ENCODE peak calls at places on chromosomes 13 and 19, in eight cellular contexts. W is body of pancreas, Y is cardiac fibroblast, T is cardiac muscle cell, K is GM06990, N is OCI-LY7, O is adrenal gland, G is lower lobe of right lung. A is an unnamed sample.

GRCh38 chr13:45989607-45990006 is 62.9 kb downstream of the ZC3H13 start:
- DNase-seq in G (no peak), N (no peak), W (no peak), O (no peak), Y (peak; percentile 74), K (no peak), T (peak; percentile 73), A (no peak)

GRCh38 chr13:43546260-43546659 is 240.5 kb downstream of the ENOX1 start:
- DNase-seq in N (no peak), Y (peak; percentile 66), T (peak; percentile 59), O (peak; percentile 16), K (no peak), W (no peak), G (no peak), A (peak; percentile 72)

GRCh38 chr13:98507060-98507797 is 69.7 kb downstream of the STK24 start:
- DNase-seq in G (peak; percentile 73), K (no peak), Y (peak; percentile 79), T (peak; percentile 77), O (peak; percentile 39), W (peak; percentile 76), N (no peak), A (peak; percentile 80)

GRCh38 chr19:6556480-6556879 is 25.7 kb downstream of the TNFSF9 start:
- DNase-seq in G (no peak), N (no peak), O (no peak), T (peak; percentile 64), K (peak; percentile 56), W (no peak), Y (peak; percentile 42), A (no peak)

GRCh38 chr19:35790981-35791813 is 15.8 kb downstream of the ARHGAP33 start:
- DNase-seq in Y (no peak), K (no peak), O (no peak), G (no peak), N (peak; percentile 56), W (peak; percentile 76), T (no peak), A (no peak)

GRCh38 chr19:46442808-46443450 is 14.2 kb upstream of the PNMA8C start:
- DNase-seq in K (no peak), N (no peak), Y (peak; percentile 81), T (peak; percentile 85), G (no peak), O (peak; percentile 77), W (peak; percentile 52), A (no peak)

GRCh38 chr13:99258210-99258860 is at the start of gene GPR18:
- DNase-seq in K (no peak), W (no peak), N (peak; percentile 66), O (no peak), T (no peak), Y (no peak), G (no peak), A (no peak)

GRCh38 chr13:97436845-97437244 is 2.9 kb downstream of the RAP2A start:
- DNase-seq in W (no peak), Y (no peak), T (no peak), N (no peak), G (no peak), O (no peak), K (no peak), A (no peak)

GRCh38 chr13:74681891-74682290 is 547.7 kb upstream of the KLF12 start:
- DNase-seq in N (no peak), T (no peak), O (no peak), Y (no peak), K (no peak), W (no peak), G (no peak), A (no peak)

GRCh38 chr13:108154421-108154858 is 60.9 kb downstream of the LIG4 start:
- DNase-seq in T (peak; percentile 1), K (no peak), N (no peak), O (no peak), Y (no peak), G (no peak), W (peak; percentile 71), A (no peak)

GRCh38 chr19:2083174-2083854 is 12.8 kb downstream of the MOB3A start:
- DNase-seq in N (peak; percentile 84), G (no peak), K (peak; percentile 69), O (no peak), W (no peak), T (no peak), Y (no peak), A (peak; percentile 70)

GRCh38 chr19:2080336-2080988 is 15.7 kb downstream of the MOB3A start:
- DNase-seq in T (no peak), Y (no peak), N (no peak), K (no peak), G (no peak), O (no peak), W (no peak), A (no peak)

GRCh38 chr19:2079865-2080301 is 16.2 kb downstream of the MOB3A start:
- DNase-seq in N (no peak), O (no peak), Y (no peak), T (no peak), G (no peak), K (no peak), W (no peak), A (no peak)

GRCh38 chr19:2079076-2079864 is 16.9 kb downstream of the MOB3A start:
- DNase-seq in T (no peak), G (no peak), K (no peak), N (no peak), Y (no peak), O (no peak), W (no peak), A (no peak)

DNA sequence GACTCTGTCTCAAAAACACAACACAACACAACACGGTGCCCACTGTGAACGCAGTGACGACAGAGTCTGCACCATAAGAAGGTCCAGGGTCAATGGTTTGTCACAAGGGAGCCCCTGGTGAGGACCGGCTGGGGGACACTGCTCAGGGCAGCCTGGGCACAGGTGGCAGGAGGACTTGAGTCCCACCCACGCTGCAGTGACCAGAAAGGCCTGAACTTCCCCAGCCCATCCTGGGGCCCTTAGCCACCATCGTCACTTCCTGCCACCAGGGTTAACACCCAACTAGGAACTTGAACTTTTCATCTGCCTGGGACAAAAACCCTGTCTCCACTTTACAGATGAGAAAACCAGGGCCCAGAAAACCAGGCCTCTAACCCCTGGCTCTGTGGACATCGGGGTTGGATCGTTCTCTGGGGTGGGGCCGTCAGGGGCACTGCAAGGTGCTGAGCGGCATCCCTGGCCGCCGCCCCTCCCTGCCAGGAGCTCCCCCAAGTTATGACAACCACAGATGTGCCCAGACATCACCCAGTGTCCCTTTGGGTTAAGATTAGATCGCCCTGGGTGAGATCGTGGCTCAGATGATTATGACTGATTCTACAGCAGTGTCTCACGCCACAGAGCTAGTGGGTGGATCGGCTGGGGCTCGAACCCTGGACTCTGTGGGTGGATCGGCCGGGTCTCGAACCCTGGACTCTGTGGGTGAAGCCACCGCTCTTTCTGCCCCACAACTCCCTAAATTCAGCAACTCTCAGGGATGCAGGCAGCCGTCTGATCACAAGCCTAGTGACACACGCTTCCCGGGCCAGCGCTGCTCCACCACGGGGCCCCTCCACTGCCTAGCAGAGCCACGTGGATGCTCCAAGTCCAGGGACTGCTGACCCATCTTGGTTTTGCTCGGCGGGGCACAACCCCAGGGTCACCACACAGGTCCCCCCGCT is 14.0 kb downstream of the MOB3A start:
- DNase-seq in G (peak; percentile 85), K (peak; percentile 57), T (no peak), N (peak; percentile 64), Y (no peak), O (no peak), W (peak; percentile 56), A (no peak)
- H3K4me3 ChIP-seq in G (peak overlapping the region; percentile 52), K (peak overlapping the region; percentile 94), T (no peak overlapping the region), N (peak overlapping the region; percentile 85), Y (no peak overlapping the region), O (no peak overlapping the region), W (no peak overlapping the region), A (no peak overlapping the region)

GRCh38 chr13:100439247-100439955 is 149.2 kb downstream of the GGACT start:
- DNase-seq in W (no peak), G (no peak), O (no peak), Y (no peak), N (no peak), T (no peak), K (no peak), A (no peak)
- H3K4me3 ChIP-seq in W (no peak overlapping the region), G (no peak overlapping the region), O (no peak overlapping the region), Y (no peak overlapping the region), N (no peak overlapping the region), T (no peak overlapping the region), K (no peak overlapping the region), A (no peak overlapping the region)

GRCh38 chr19:10764340-10764894 is 46.5 kb downstream of the DNM2 start:
- DNase-seq in O (peak; percentile 52), N (no peak), Y (no peak), K (no peak), W (peak; percentile 59), T (no peak), G (no peak), A (peak; percentile 49)

GRCh38 chr19:10762656-10763055 is 44.8 kb downstream of the DNM2 start:
- DNase-seq in K (no peak), W (no peak), N (no peak), G (no peak), T (no peak), O (no peak), Y (no peak), A (peak; percentile 53)

GRCh38 chr19:10761443-10762242 is 43.8 kb downstream of the DNM2 start:
- DNase-seq in Y (no peak), G (no peak), T (no peak), O (no peak), W (no peak), K (no peak), N (no peak), A (peak; percentile 76)

GRCh38 chr19:10763828-10764339 is 46.0 kb downstream of the DNM2 start:
- DNase-seq in Y (no peak), T (no peak), G (no peak), N (no peak), O (no peak), K (no peak), W (no peak), A (peak; percentile 50)

GRCh38 chr19:10763399-10763798 is 45.5 kb downstream of the DNM2 start:
- DNase-seq in N (no peak), Y (no peak), W (no peak), T (no peak), O (no peak), K (no peak), G (no peak), A (no peak)
- H3K4me3 ChIP-seq in N (no peak overlapping the region), Y (no peak overlapping the region), W (no peak overlapping the region), T (no peak overlapping the region), O (no peak overlapping the region), K (no peak overlapping the region), G (no peak overlapping the region), A (no peak overlapping the region)

GRCh38 chr13:21033866-21034601 is 27.4 kb downstream of the LATS2 start:
- DNase-seq in O (peak; percentile 58), W (peak; percentile 83), T (peak; percentile 21), N (no peak), K (no peak), Y (no peak), G (no peak), A (no peak)

GRCh38 chr13:21034602-21035190 is 26.7 kb downstream of the LATS2 start:
- DNase-seq in Y (peak; percentile 72), N (no peak), G (no peak), O (no peak), K (no peak), T (peak; percentile 66), W (no peak), A (peak; percentile 79)

GRCh38 chr13:21031594-21031993 is 29.8 kb downstream of the LATS2 start:
- DNase-seq in K (no peak), Y (no peak), T (no peak), N (no peak), W (no peak), G (no peak), O (no peak), A (no peak)

GRCh38 chr13:21033224-21033855 is 28.0 kb downstream of the LATS2 start:
- DNase-seq in K (no peak), O (peak; percentile 83), N (no peak), W (peak; percentile 86), Y (peak; percentile 68), G (no peak), T (peak; percentile 50), A (no peak)

GRCh38 chr13:21032656-21033055 is 28.7 kb downstream of the LATS2 start:
- DNase-seq in O (no peak), Y (no peak), G (no peak), K (no peak), T (no peak), N (no peak), W (no peak), A (no peak)
- H3K4me3 ChIP-seq in O (no peak overlapping the region), Y (no peak overlapping the region), G (no peak overlapping the region), K (no peak overlapping the region), T (no peak overlapping the region), N (no peak overlapping the region), W (no peak overlapping the region), A (no peak overlapping the region)

A was measured in right cardiac atrium.